ENCODE peak calls at places on chromosomes 3 and 15, in six cellular contexts. P is hepatocyte; O is gastrocnemius medialis; R is midbrain; N is A172; T is activated naive CD4-positive, alpha-beta T cell. Z is an unnamed sample.

GRCh38 chr3:123385072-123385471 is 63.8 kb downstream of the ADCY5 start:
- DNase-seq in P (no peak), O (no peak), R (no peak), N (no peak), T (no peak), Z (no peak)

GRCh38 chr15:47514251-47514652 is 203.1 kb upstream of the SEMA6D start:
- DNase-seq in P (no peak), O (no peak), R (no peak), N (no peak), T (no peak), Z (peak; percentile 30)

GRCh38 chr3:185069583-185070030 is 83.3 kb downstream of the C3orf70 start:
- DNase-seq in P (peak; percentile 29), O (no peak), R (no peak), N (no peak), T (no peak), Z (no peak)

GRCh38 chr15:99703603-99704443 is 29.4 kb downstream of the LYSMD4 start:
- DNase-seq in P (peak; percentile 83), O (no peak), R (peak; percentile 40), N (peak; percentile 80), T (no peak), Z (peak; percentile 52)

GRCh38 chr3:148951599-148952361 is 39.6 kb upstream of the GYG1 start:
- DNase-seq in P (no peak), O (no peak), R (no peak), N (no peak), T (no peak), Z (no peak)

GRCh38 chr3:6860911-6861330 is at the start of gene GRM7:
- DNase-seq in P (peak; percentile 60), O (no peak), R (no peak), N (no peak), T (no peak), Z (no peak)

GRCh38 chr15:97652041-97652440 is 308.5 kb upstream of the ARRDC4 start:
- DNase-seq in P (no peak), O (no peak), R (no peak), N (no peak), T (no peak), Z (no peak)

GRCh38 chr15:75043509-75044257 is 20.3 kb downstream of the PPCDC start:
- DNase-seq in P (peak; percentile 92), O (peak; percentile 89), R (peak; percentile 93), N (peak; percentile 98), T (no peak), Z (peak; percentile 56)

GRCh38 chr3:11136871-11137626 is 17.2 kb upstream of the HRH1 start:
- DNase-seq in P (peak; percentile 50), O (peak; percentile 35), R (no peak), N (peak; percentile 100), T (no peak), Z (peak; percentile 99)

GRCh38 chr3:23880703-23881339 is 36.0 kb downstream of the NKIRAS1 start:
- DNase-seq in P (no peak), O (no peak), R (no peak), N (no peak), T (no peak), Z (no peak)

GRCh38 chr3:69271098-69271497 is 114.8 kb downstream of the FRMD4B start:
- DNase-seq in P (no peak), O (no peak), R (peak; percentile 26), N (no peak), T (no peak), Z (no peak)

GRCh38 chr3:52973806-52974205 is 72.1 kb downstream of the SFMBT1 start:
- DNase-seq in P (no peak), O (no peak), R (no peak), N (no peak), T (no peak), Z (peak; percentile 34)

GRCh38 chr3:105790534-105790933 is 78.3 kb downstream of the CBLB start:
- DNase-seq in P (no peak), O (no peak), R (no peak), N (no peak), T (no peak), Z (no peak)

GRCh38 chr15:64067564-64068030 is 21.3 kb upstream of the DAPK2 start:
- DNase-seq in P (peak; percentile 82), O (peak; percentile 37), R (peak; percentile 77), N (peak; percentile 52), T (peak; percentile 22), Z (peak; percentile 89)

GRCh38 chr15:66169023-66169422 is 84.5 kb downstream of the MEGF11 start:
- DNase-seq in P (no peak), O (no peak), R (no peak), N (no peak), T (no peak), Z (no peak)

GRCh38 chr15:52759969-52760368 is 30.2 kb downstream of the ONECUT1 start:
- DNase-seq in P (no peak), O (no peak), R (no peak), N (no peak), T (no peak), Z (no peak)

GRCh38 chr3:23183731-23184130 is 19.4 kb upstream of the UBE2E2 start:
- DNase-seq in P (peak; percentile 68), O (no peak), R (peak; percentile 23), N (peak; percentile 64), T (no peak), Z (peak; percentile 82)

GRCh38 chr3:177126015-177126773 is 71.1 kb downstream of the TBL1XR1 start:
- DNase-seq in P (no peak), O (no peak), R (no peak), N (peak; percentile 79), T (no peak), Z (peak; percentile 70)

GRCh38 chr3:171842864-171843511 is at the start of gene TMEM212:
- DNase-seq in P (no peak), O (no peak), R (no peak), N (peak; percentile 70), T (no peak), Z (no peak)

GRCh38 chr3:31687020-31687802 is 154.5 kb downstream of the STT3B start:
- DNase-seq in P (no peak), O (no peak), R (no peak), N (no peak), T (no peak), Z (no peak)

GRCh38 chr15:99412626-99413025 is 153.2 kb upstream of the MEF2A start:
- DNase-seq in P (no peak), O (no peak), R (no peak), N (no peak), T (no peak), Z (no peak)

GRCh38 chr15:58081446-58081845 is 15.9 kb upstream of the ALDH1A2 start:
- DNase-seq in P (no peak), O (no peak), R (no peak), N (no peak), T (no peak), Z (no peak)

GRCh38 chr3:97687734-97688133 is 76.8 kb upstream of the ARL6 start:
- DNase-seq in P (no peak), O (no peak), R (no peak), N (no peak), T (no peak), Z (peak; percentile 36)

GRCh38 chr3:149646181-149646766 is 11.6 kb downstream of the WWTR1 start:
- DNase-seq in P (no peak), O (no peak), R (no peak), N (peak; percentile 83), T (no peak), Z (peak; percentile 65)

GRCh38 chr15:40054056-40054745 is 15.2 kb upstream of the SRP14 start:
- DNase-seq in P (no peak), O (no peak), R (no peak), N (no peak), T (no peak), Z (no peak)

GRCh38 chr15:82052751-82053150 is 6.9 kb upstream of the MEX3B start:
- DNase-seq in P (no peak), O (no peak), R (no peak), N (no peak), T (no peak), Z (no peak)

GRCh38 chr3:126965526-126966080 is 17.3 kb upstream of the PLXNA1 start:
- DNase-seq in P (no peak), O (no peak), R (no peak), N (no peak), T (no peak), Z (no peak)

GRCh38 chr15:68552773-68553172 is 26.0 kb upstream of the CORO2B start:
- DNase-seq in P (no peak), O (no peak), R (peak; percentile 75), N (peak; percentile 28), T (no peak), Z (no peak)

GRCh38 chr3:23865595-23866396 is 51.0 kb downstream of the NKIRAS1 start:
- DNase-seq in P (peak; percentile 44), O (peak; percentile 29), R (peak; percentile 65), N (peak; percentile 15), T (no peak), Z (no peak)

GRCh38 chr3:61824553-61825135 is 263.3 kb downstream of the PTPRG start:
- DNase-seq in P (no peak), O (no peak), R (no peak), N (no peak), T (no peak), Z (no peak)

GRCh38 chr3:38829404-38829803 is 13.4 kb upstream of the SCN10A start:
- DNase-seq in P (peak; percentile 70), O (no peak), R (no peak), N (peak; percentile 63), T (no peak), Z (no peak)

GRCh38 chr15:34644061-34644460 is 60.6 kb upstream of the GOLGA8B start:
- DNase-seq in P (no peak), O (no peak), R (no peak), N (peak; percentile 71), T (no peak), Z (no peak)

GRCh38 chr15:83068054-83068453 is 1.0 kb upstream of the BTBD1 start:
- DNase-seq in P (no peak), O (no peak), R (no peak), N (no peak), T (no peak), Z (no peak)

GRCh38 chr3:62863648-62864047 is 11.6 kb downstream of the CADPS start:
- DNase-seq in P (no peak), O (no peak), R (no peak), N (no peak), T (no peak), Z (no peak)

GRCh38 chr3:189515916-189516531 is 115.2 kb upstream of the TP63 start:
- DNase-seq in P (no peak), O (no peak), R (no peak), N (no peak), T (no peak), Z (no peak)

GRCh38 chr3:39050020-39050419 is 1.7 kb downstream of the SCN11A start:
- DNase-seq in P (peak; percentile 7), O (no peak), R (peak; percentile 9), N (no peak), T (no peak), Z (no peak)

GRCh38 chr3:144164352-144164751 is 192.7 kb downstream of the DIPK2A start:
- DNase-seq in P (no peak), O (no peak), R (no peak), N (no peak), T (no peak), Z (no peak)

Z was measured in trophoblast cell.